ENCODE peak calls at places on chromosomes 3 and 15, in seven cellular contexts. R is body of pancreas; Z is stomach; V is adrenal gland; P is pancreas; S is esophagus squamous epithelium; N is CD8-positive, alpha-beta T cell. H is an unnamed sample.

GRCh38 chr15:48367483-48367882 is 36.3 kb downstream of the DUT start:
- DNase-seq in R (no peak), Z (no peak), V (no peak), P (no peak), S (no peak), N (no peak), H (no peak)

GRCh38 chr15:79007066-79007465 is 62.2 kb upstream of the CTSH start:
- DNase-seq in R (peak; percentile 78), Z (peak; percentile 63), V (no peak), P (no peak), S (no peak), N (no peak), H (peak; percentile 40)

GRCh38 chr3:128617557-128618397 is 32.8 kb downstream of the RPN1 start:
- DNase-seq in R (peak; percentile 98), Z (peak; percentile 99), V (peak; percentile 98), P (peak; percentile 95), S (peak; percentile 81), N (peak; percentile 97), H (peak; percentile 99)

GRCh38 chr3:16401273-16401672 is 112.2 kb downstream of the RFTN1 start:
- DNase-seq in R (no peak), Z (no peak), V (no peak), P (no peak), S (no peak), N (no peak), H (no peak)

GRCh38 chr3:196688349-196688748 is 23.7 kb downstream of the CEP19 start:
- DNase-seq in R (peak; percentile 75), Z (no peak), V (peak; percentile 15), P (no peak), S (no peak), N (no peak), H (peak; percentile 55)

GRCh38 chr3:149783576-149783975 is 8.8 kb downstream of the ANKUB1 start:
- DNase-seq in R (no peak), Z (no peak), V (no peak), P (no peak), S (no peak), N (no peak), H (no peak)

GRCh38 chr3:180802837-180803236 is 109.6 kb upstream of the FXR1 start:
- DNase-seq in R (no peak), Z (no peak), V (no peak), P (no peak), S (no peak), N (no peak), H (no peak)

GRCh38 chr3:155232605-155233004 is 60.9 kb downstream of the STRIT1 start:
- DNase-seq in R (peak; percentile 65), Z (peak; percentile 63), V (peak; percentile 87), P (peak; percentile 39), S (no peak), N (no peak), H (peak; percentile 65)

GRCh38 chr15:28981921-28982320 is 96.1 kb downstream of the APBA2 start:
- DNase-seq in R (no peak), Z (no peak), V (no peak), P (no peak), S (no peak), N (no peak), H (no peak)

GRCh38 chr3:12371525-12372140 is 82.8 kb downstream of the PPARG start:
- DNase-seq in R (no peak), Z (peak; percentile 62), V (no peak), P (no peak), S (no peak), N (no peak), H (no peak)
- H3K27ac ChIP-seq in R (no peak overlapping the region), Z (peak overlapping the region; percentile 31), V (no peak overlapping the region), P (no peak overlapping the region), S (no peak overlapping the region), N (no peak overlapping the region), H (peak overlapping the region; percentile 18)

GRCh38 chr3:46076606-46077005 is 49.3 kb upstream of the XCR1 start:
- DNase-seq in R (no peak), Z (no peak), V (no peak), P (no peak), S (no peak), N (no peak), H (no peak)
- TF ChIP-seq CTCF in R (no peak), Z (no peak), V (peak; percentile 30), P (no peak), S (peak; percentile 5), N (no peak), H (no peak)

GRCh38 chr3:105539897-105540296 is 173.2 kb downstream of the ALCAM start:
- DNase-seq in R (no peak), Z (no peak), V (no peak), P (no peak), S (no peak), N (no peak), H (no peak)
- H3K36me3 ChIP-seq in R (peaks cover 4% of the 10 kb centered on the region), Z (peaks cover 36% of the 10 kb centered on the region), V (no peaks in the 10 kb centered on the region), P (no peaks in the 10 kb centered on the region), S (no peaks in the 10 kb centered on the region), N (no peaks in the 10 kb centered on the region), H (no peaks in the 10 kb centered on the region)

DNA sequence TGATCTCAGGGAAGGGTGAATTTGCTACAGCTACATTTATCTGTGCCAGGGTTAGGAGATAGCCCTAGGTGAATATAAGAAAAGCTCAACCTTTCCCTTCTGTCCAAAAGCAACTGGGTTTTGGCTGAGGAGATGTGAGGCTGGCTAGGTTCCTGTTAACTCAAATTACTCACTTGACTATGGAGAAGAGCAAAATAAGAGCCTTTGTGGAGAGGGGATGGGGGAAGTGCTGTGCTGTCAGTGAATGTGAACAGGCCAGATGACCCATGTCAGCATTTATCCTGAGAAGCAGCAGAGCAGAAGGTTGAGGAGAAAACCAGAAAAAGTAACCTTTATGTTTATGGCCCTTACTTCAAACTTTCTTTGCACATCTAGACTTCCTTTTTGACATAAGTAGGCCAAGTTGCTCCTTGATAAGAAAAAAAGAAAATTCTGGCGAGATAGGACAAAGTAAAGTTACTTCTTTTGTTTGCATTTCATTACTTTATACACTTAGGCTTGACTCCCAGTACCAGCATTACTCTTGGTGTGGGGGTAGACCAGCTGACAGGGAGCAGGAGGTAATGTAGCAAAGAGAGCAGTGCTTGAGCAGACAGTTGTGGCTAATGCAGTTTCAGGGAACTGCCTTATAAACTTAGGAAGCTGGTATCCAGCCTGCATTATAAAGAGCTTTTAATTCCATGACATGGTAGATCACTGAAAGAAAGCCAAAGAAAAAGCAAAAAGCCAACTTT is 21.3 kb downstream of the MAPK6 start:
- DNase-seq in R (peak; percentile 32), Z (peak; percentile 48), V (peak; percentile 24), P (no peak), S (no peak), N (no peak), H (no peak)
- H3K27ac ChIP-seq in R (peak overlapping the region; percentile 26), Z (peak overlapping the region; percentile 26), V (peak overlapping the region; percentile 24), P (peak overlapping the region; percentile 37), S (peak overlapping the region; percentile 40), N (no peak overlapping the region), H (no peak overlapping the region)

DNA sequence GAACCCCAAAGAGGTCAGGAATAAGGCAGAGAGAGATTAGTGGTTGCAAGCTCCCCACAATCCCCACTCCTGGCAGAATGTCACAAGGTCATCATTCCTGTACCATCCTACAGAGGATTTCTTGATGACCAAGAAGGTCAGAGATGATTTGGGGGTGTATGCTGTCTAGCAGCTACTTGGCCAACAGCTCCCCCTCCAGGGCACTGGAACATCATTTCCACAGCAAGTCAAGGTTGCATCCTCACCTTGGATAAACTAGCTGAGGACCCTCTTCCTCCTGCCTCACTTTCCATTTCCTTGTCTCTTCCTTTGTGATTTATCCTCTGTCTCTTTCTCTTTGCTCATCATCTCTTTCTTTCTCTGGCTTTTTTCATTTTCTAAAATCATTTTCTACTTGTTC is 106.3 kb downstream of the PROS1 start:
- DNase-seq in R (no peak), Z (no peak), V (no peak), P (no peak), S (no peak), N (no peak), H (no peak)
- TF ChIP-seq CTCF in R (no peak), Z (no peak), V (no peak), P (no peak), S (no peak), N (no peak), H (no peak)

H was measured in heart left ventricle.